ENCODE peak calls at places on chromosomes 3 and 15, in seven cellular contexts. A is DMS 273 treated with DMSO at 0.1 percent for 48 hours; F is T-helper 1 cell; Q is upper lobe of right lung; O is CD8-positive, alpha-beta memory T cell; Y is stimulated activated CD8-positive, alpha-beta memory T cell treated with anti-CD3 and anti-CD28 coated beads, Interleukin-4, amount 100 ng/mL, for 4 hours; S is natural killer cell treated with Interleukin-12 subunit alpha and Interleukin-12 subunit beta and Interleukin-15 and Interleukin-18, amount 100 ng/mL, for 72 hours. Z is an unnamed sample.
A peak's percentile ranks its signal among the peaks of the same experiment; 100 is the strongest.

GRCh38 chr3:46353639-46354410 is at the start of gene CCR2:
- DNase-seq in A (no peak), F (no peak), Q (no peak), O (no peak), Y (no peak), S (no peak), Z (no peak)

GRCh38 chr15:46413799-46414198 is 779.0 kb downstream of the SQOR start:
- DNase-seq in A (no peak), F (no peak), Q (no peak), O (no peak), Y (no peak), S (no peak), Z (no peak)

GRCh38 chr3:194330579-194330978 is 20.5 kb downstream of the CPN2 start:
- DNase-seq in A (no peak), F (no peak), Q (no peak), O (no peak), Y (no peak), S (no peak), Z (peak; percentile 59)

GRCh38 chr3:28349397-28350000 is 875 bp upstream of the AZI2 start:
- DNase-seq in A (peak; percentile 39), F (no peak), Q (no peak), O (no peak), Y (no peak), S (no peak), Z (no peak)

GRCh38 chr15:35325374-35325941 is 220.5 kb downstream of the DPH6 start:
- DNase-seq in A (no peak), F (no peak), Q (no peak), O (no peak), Y (no peak), S (no peak), Z (no peak)

GRCh38 chr3:66335671-66336070 is 114.9 kb downstream of the SLC25A26 start:
- DNase-seq in A (no peak), F (no peak), Q (no peak), O (no peak), Y (no peak), S (no peak), Z (no peak)

GRCh38 chr3:150342951-150343468 is 65.1 kb upstream of the TSC22D2 start:
- DNase-seq in A (no peak), F (no peak), Q (no peak), O (no peak), Y (no peak), S (no peak), Z (no peak)

GRCh38 chr15:48645558-48646330 is at the start of gene FBN1:
- DNase-seq in A (no peak), F (no peak), Q (peak; percentile 66), O (no peak), Y (no peak), S (no peak), Z (peak; percentile 66)

GRCh38 chr3:16388850-16389411 is 123.9 kb downstream of the OXNAD1 start:
- DNase-seq in A (no peak), F (no peak), Q (no peak), O (no peak), Y (no peak), S (no peak), Z (no peak)

GRCh38 chr15:60682615-60683014 is 203.7 kb upstream of the ICE2 start:
- DNase-seq in A (no peak), F (no peak), Q (no peak), O (no peak), Y (no peak), S (no peak), Z (peak; percentile 62)

GRCh38 chr3:114872056-114872455 is 275.0 kb downstream of the ZBTB20 start:
- DNase-seq in A (no peak), F (no peak), Q (no peak), O (no peak), Y (no peak), S (no peak), Z (no peak)